ENCODE peak calls at places on chromosome 1, in nine cellular contexts. D is caudate nucleus; Q is GM10248; Z is fibroblast of gingiva; B is cardiac septum; T is skeletal muscle cell; G is NCI-H460; F is CD4-positive, CD25-positive, alpha-beta regulatory T cell; C is aorta. L is an unnamed sample.
A peak's percentile ranks its signal among the peaks of the same experiment; 100 is the strongest.

GRCh38 chr1:43065191-43065590 is 106.5 kb upstream of the SLC2A1 start:
- DNase-seq in D (no peak), G (no peak), F (no peak), Z (no peak), T (no peak), B (no peak), C (no peak), Q (no peak), L (no peak)

GRCh38 chr1:178686407-178686806 is 38.6 kb upstream of the RALGPS2 start:
- DNase-seq in D (no peak), F (no peak), Q (no peak), G (no peak), T (no peak), Z (no peak), B (no peak), C (no peak), L (no peak)

GRCh38 chr1:228345201-228345930 is 61.3 kb downstream of the TRIM11 start:
- DNase-seq in G (no peak), D (no peak), C (peak; percentile 69), Q (no peak), T (no peak), F (no peak), B (peak; percentile 55), Z (no peak), L (peak; percentile 36)

GRCh38 chr1:58996341-58997059 is 212.7 kb upstream of the JUN start:
- DNase-seq in G (no peak), Z (no peak), Q (peak; percentile 36), B (no peak), C (no peak), F (no peak), T (no peak), D (no peak), L (no peak)

GRCh38 chr1:10484519-10484918 is 9.8 kb downstream of the PEX14 start:
- DNase-seq in G (no peak), C (no peak), Z (no peak), B (no peak), F (no peak), D (no peak), Q (no peak), T (no peak), L (peak; percentile 67)

GRCh38 chr1:111515291-111516007 is 12.0 kb upstream of the ADORA3 start:
- DNase-seq in G (no peak), F (no peak), D (peak; percentile 19), Z (peak; percentile 14), T (no peak), B (peak; percentile 90), Q (peak; percentile 35), C (peak; percentile 92), L (peak; percentile 56)

GRCh38 chr1:55064071-55064581 is 24.8 kb downstream of the PCSK9 start:
- DNase-seq in B (no peak), G (peak; percentile 22), Z (no peak), C (peak; percentile 76), D (no peak), Q (peak; percentile 29), F (no peak), T (no peak), L (peak; percentile 30)

GRCh38 chr1:215744419-215744818 is 177.3 kb downstream of the KCTD3 start:
- DNase-seq in D (no peak), G (no peak), Q (no peak), C (no peak), T (no peak), Z (no peak), B (no peak), F (no peak), L (no peak)

GRCh38 chr1:39269791-39270342 is 65.4 kb downstream of the MACF1 start:
- DNase-seq in D (no peak), Z (peak; percentile 72), C (no peak), B (no peak), Q (peak; percentile 68), F (no peak), T (peak; percentile 85), G (peak; percentile 74), L (no peak)

GRCh38 chr1:53899206-53899628 is 5.2 kb downstream of the DIO1 start:
- DNase-seq in Z (peak; percentile 37), T (peak; percentile 81), B (no peak), G (no peak), C (no peak), F (no peak), D (peak; percentile 49), Q (no peak), L (no peak)

GRCh38 chr1:12595839-12596821 is 21.9 kb downstream of the DHRS3 start:
- DNase-seq in G (peak; percentile 76), T (peak; percentile 76), Z (peak; percentile 93), B (peak; percentile 92), D (peak; percentile 77), C (peak; percentile 96), F (no peak), Q (peak; percentile 45), L (peak; percentile 97)

GRCh38 chr1:77876884-77877283 is 11.5 kb upstream of the NEXN start:
- DNase-seq in C (no peak), F (no peak), Z (peak; percentile 14), T (no peak), G (no peak), Q (no peak), B (no peak), D (no peak), L (no peak)

GRCh38 chr1:111565957-111566356 is 53.6 kb upstream of the RAP1A start:
- DNase-seq in T (no peak), C (no peak), B (no peak), Q (no peak), Z (no peak), D (no peak), F (no peak), G (no peak), L (no peak)

GRCh38 chr1:111462368-111463028 is 11.3 kb upstream of the C1orf162 start:
- DNase-seq in T (no peak), B (no peak), G (no peak), D (no peak), Z (no peak), C (no peak), F (no peak), Q (no peak), L (no peak)

GRCh38 chr1:231757101-231757404 is 130.5 kb downstream of the DISC1 start:
- DNase-seq in D (no peak), B (no peak), G (no peak), T (no peak), Z (no peak), Q (no peak), F (no peak), C (no peak), L (no peak)

GRCh38 chr1:87329756-87330200 is 1.1 kb downstream of the LMO4 start:
- DNase-seq in Z (no peak), Q (peak; percentile 31), F (no peak), C (no peak), B (no peak), T (no peak), D (no peak), G (no peak), L (no peak)

GRCh38 chr1:35640380-35641232 is 720 bp downstream of the PSMB2 start:
- DNase-seq in C (no peak), G (no peak), F (no peak), Z (no peak), T (no peak), Q (no peak), D (no peak), B (no peak), L (no peak)

GRCh38 chr1:5889901-5890300 is 102.3 kb downstream of the NPHP4 start:
- DNase-seq in C (no peak), F (no peak), B (no peak), Q (no peak), Z (no peak), T (peak; percentile 25), G (no peak), D (no peak), L (no peak)

GRCh38 chr1:200367841-200368534 is 41.8 kb downstream of the ZNF281 start:
- DNase-seq in D (peak; percentile 69), G (no peak), F (no peak), T (peak; percentile 85), Z (no peak), B (no peak), C (no peak), Q (no peak), L (peak; percentile 78)

GRCh38 chr1:94974224-94974623 is 47.3 kb upstream of the CNN3 start:
- DNase-seq in D (no peak), C (no peak), Q (no peak), T (no peak), G (no peak), F (no peak), Z (peak; percentile 62), B (no peak), L (no peak)

GRCh38 chr1:39852214-39852791 is 31.0 kb downstream of the TRIT1 start:
- DNase-seq in Z (no peak), G (peak; percentile 18), C (no peak), D (peak; percentile 16), Q (no peak), B (no peak), T (no peak), F (no peak), L (no peak)

GRCh38 chr1:4095466-4095865 is 195.4 kb upstream of the C1orf174 start:
- DNase-seq in B (peak; percentile 5), F (no peak), D (no peak), G (peak; percentile 38), C (no peak), T (no peak), Z (no peak), Q (no peak), L (no peak)

GRCh38 chr1:178531897-178532296 is 19.0 kb downstream of the TEX35 start:
- DNase-seq in Q (no peak), B (no peak), T (no peak), Z (no peak), F (no peak), D (no peak), C (peak; percentile 46), G (no peak), L (peak; percentile 30)

GRCh38 chr1:151145158-151146071 is 1.0 kb downstream of the SEMA6C start:
- DNase-seq in C (peak; percentile 79), F (no peak), B (no peak), Q (no peak), T (no peak), G (no peak), Z (peak; percentile 9), D (no peak), L (no peak)

GRCh38 chr1:210222288-210223006 is 10.1 kb upstream of the SERTAD4 start:
- DNase-seq in T (no peak), G (no peak), B (no peak), F (no peak), C (no peak), Z (no peak), Q (no peak), D (peak; percentile 8), L (no peak)

GRCh38 chr1:7261490-7261889 is 476.2 kb downstream of the CAMTA1 start:
- DNase-seq in T (no peak), B (no peak), Q (no peak), G (no peak), C (no peak), F (no peak), D (no peak), Z (no peak), L (no peak)

GRCh38 chr1:111754964-111755320 is 759 bp upstream of the DDX20 start:
- DNase-seq in T (no peak), F (peak; percentile 27), G (peak; percentile 42), D (peak; percentile 72), B (no peak), C (peak; percentile 81), Q (peak; percentile 24), Z (peak; percentile 74), L (no peak)

GRCh38 chr1:238469146-238469601 is 578.5 kb upstream of the ZP4 start:
- DNase-seq in C (no peak), Z (no peak), G (no peak), F (no peak), B (no peak), Q (no peak), T (peak; percentile 39), D (no peak), L (no peak)

GRCh38 chr1:169941982-169942830 is 48.5 kb upstream of the SCYL3 start:
- DNase-seq in D (no peak), C (no peak), G (no peak), B (no peak), F (no peak), T (no peak), Z (peak; percentile 55), Q (no peak), L (no peak)

GRCh38 chr1:9655127-9655723 is 3.7 kb downstream of the PIK3CD start:
- DNase-seq in Q (peak; percentile 47), T (no peak), Z (no peak), C (no peak), G (no peak), F (peak; percentile 32), B (no peak), D (no peak), L (no peak)

GRCh38 chr1:245556057-245556456 is 401.3 kb downstream of the KIF26B start:
- DNase-seq in G (no peak), T (no peak), D (no peak), B (no peak), C (no peak), F (no peak), Z (no peak), Q (no peak), L (no peak)

L was measured in CD14-positive monocyte.